ENCODE peak calls at places on chromosomes 16 and 17, in five cellular contexts. One of them, this sample, is unnamed.

GRCh38 chr16:87419971-87420370 is 27.8 kb downstream of the MAP1LC3B start:
- DNase-seq in CD8-positive, alpha-beta T cell: no peak
- DNase-seq in thoracic aorta: no peak
- DNase-seq in transverse colon: no peak
- DNase-seq in omental fat pad: no peak
- DNase-seq in this sample: no peak

GRCh38 chr16:66950437-66950836 is 10.6 kb upstream of the CES3 start:
- DNase-seq in CD8-positive, alpha-beta T cell: no peak
- DNase-seq in thoracic aorta: no peak
- DNase-seq in transverse colon: no peak
- DNase-seq in omental fat pad: no peak
- DNase-seq in this sample: no peak

GRCh38 chr16:66580605-66581209 is 1.4 kb downstream of the CMTM2 start:
- DNase-seq in CD8-positive, alpha-beta T cell: no peak
- DNase-seq in thoracic aorta: no peak
- DNase-seq in transverse colon: no peak
- DNase-seq in omental fat pad: no peak
- DNase-seq in this sample: no peak

GRCh38 chr16:56115817-56116576 is 75.3 kb upstream of the GNAO1 start:
- DNase-seq in CD8-positive, alpha-beta T cell: no peak
- DNase-seq in thoracic aorta: no peak
- DNase-seq in transverse colon: no peak
- DNase-seq in omental fat pad: no peak
- DNase-seq in this sample: no peak

GRCh38 chr16:11914210-11914758 is 1.5 kb downstream of the GSPT1 start:
- DNase-seq in CD8-positive, alpha-beta T cell: peak
- DNase-seq in thoracic aorta: no peak
- DNase-seq in transverse colon: no peak
- DNase-seq in omental fat pad: no peak
- DNase-seq in this sample: no peak

GRCh38 chr17:53472586-53472985 is 350.1 kb upstream of the KIF2B start:
- DNase-seq in CD8-positive, alpha-beta T cell: no peak
- DNase-seq in thoracic aorta: no peak
- DNase-seq in transverse colon: no peak
- DNase-seq in omental fat pad: no peak
- DNase-seq in this sample: no peak

GRCh38 chr16:10933865-10934264 is 8.4 kb downstream of the DEXI start:
- DNase-seq in CD8-positive, alpha-beta T cell: no peak
- DNase-seq in thoracic aorta: no peak
- DNase-seq in transverse colon: no peak
- DNase-seq in omental fat pad: no peak
- DNase-seq in this sample: no peak

GRCh38 chr16:53565300-53565699 is 62.3 kb upstream of the AKTIP start:
- DNase-seq in CD8-positive, alpha-beta T cell: no peak
- DNase-seq in thoracic aorta: no peak
- DNase-seq in transverse colon: no peak
- DNase-seq in omental fat pad: no peak
- DNase-seq in this sample: no peak

GRCh38 chr16:5461141-5461540 is 363.5 kb upstream of the EEF2KMT start:
- DNase-seq in CD8-positive, alpha-beta T cell: no peak
- DNase-seq in thoracic aorta: no peak
- DNase-seq in transverse colon: no peak
- DNase-seq in omental fat pad: no peak
- DNase-seq in this sample: no peak

GRCh38 chr16:8893426-8893825 is 11.3 kb downstream of the LITAFD start:
- DNase-seq in CD8-positive, alpha-beta T cell: no peak
- DNase-seq in thoracic aorta: no peak
- DNase-seq in transverse colon: no peak
- DNase-seq in omental fat pad: no peak
- DNase-seq in this sample: no peak
- TF ChIP-seq CTCF in CD8-positive, alpha-beta T cell: no peak
- TF ChIP-seq CTCF in thoracic aorta: no peak
- TF ChIP-seq CTCF in transverse colon: no peak
- TF ChIP-seq CTCF in omental fat pad: no peak
- TF ChIP-seq CTCF in this sample: no peak

GRCh38 chr16:4110680-4111079 is 5.6 kb downstream of the ADCY9 start:
- DNase-seq in CD8-positive, alpha-beta T cell: no peak
- DNase-seq in thoracic aorta: no peak
- DNase-seq in transverse colon: peak
- DNase-seq in omental fat pad: no peak
- DNase-seq in this sample: no peak
- TF ChIP-seq CTCF in CD8-positive, alpha-beta T cell: no peak
- TF ChIP-seq CTCF in thoracic aorta: no peak
- TF ChIP-seq CTCF in transverse colon: no peak
- TF ChIP-seq CTCF in omental fat pad: no peak
- TF ChIP-seq CTCF in this sample: no peak

GRCh38 chr16:52066951-52067350 is 480.0 kb downstream of the TOX3 start:
- DNase-seq in CD8-positive, alpha-beta T cell: no peak
- DNase-seq in thoracic aorta: no peak
- DNase-seq in transverse colon: no peak
- DNase-seq in omental fat pad: no peak
- DNase-seq in this sample: no peak

GRCh38 chr16:52070341-52071057 is 476.4 kb downstream of the TOX3 start:
- DNase-seq in CD8-positive, alpha-beta T cell: no peak
- DNase-seq in thoracic aorta: no peak
- DNase-seq in transverse colon: no peak
- DNase-seq in omental fat pad: no peak
- DNase-seq in this sample: no peak

GRCh38 chr16:52071101-52071500 is 475.8 kb downstream of the TOX3 start:
- DNase-seq in CD8-positive, alpha-beta T cell: no peak
- DNase-seq in thoracic aorta: no peak
- DNase-seq in transverse colon: no peak
- DNase-seq in omental fat pad: no peak
- DNase-seq in this sample: no peak

GRCh38 chr16:52068447-52069074 is 478.4 kb downstream of the TOX3 start:
- DNase-seq in CD8-positive, alpha-beta T cell: no peak
- DNase-seq in thoracic aorta: no peak
- DNase-seq in transverse colon: peak
- DNase-seq in omental fat pad: no peak
- DNase-seq in this sample: no peak

GRCh38 chr16:52069866-52070265 is 477.1 kb downstream of the TOX3 start:
- DNase-seq in CD8-positive, alpha-beta T cell: no peak
- DNase-seq in thoracic aorta: no peak
- DNase-seq in transverse colon: no peak
- DNase-seq in omental fat pad: no peak
- DNase-seq in this sample: no peak
- TF ChIP-seq CTCF in CD8-positive, alpha-beta T cell: no peak
- TF ChIP-seq CTCF in thoracic aorta: no peak
- TF ChIP-seq CTCF in transverse colon: peak
- TF ChIP-seq CTCF in omental fat pad: no peak
- TF ChIP-seq CTCF in this sample: peak

GRCh38 chr17:70139449-70139993 is 29.8 kb upstream of the KCNJ2 start:
- DNase-seq in CD8-positive, alpha-beta T cell: no peak
- DNase-seq in thoracic aorta: no peak
- DNase-seq in transverse colon: no peak
- DNase-seq in omental fat pad: no peak
- DNase-seq in this sample: no peak

GRCh38 chr17:70138309-70138865 is 30.9 kb upstream of the KCNJ2 start:
- DNase-seq in CD8-positive, alpha-beta T cell: no peak
- DNase-seq in thoracic aorta: no peak
- DNase-seq in transverse colon: no peak
- DNase-seq in omental fat pad: no peak
- DNase-seq in this sample: no peak

DNA sequence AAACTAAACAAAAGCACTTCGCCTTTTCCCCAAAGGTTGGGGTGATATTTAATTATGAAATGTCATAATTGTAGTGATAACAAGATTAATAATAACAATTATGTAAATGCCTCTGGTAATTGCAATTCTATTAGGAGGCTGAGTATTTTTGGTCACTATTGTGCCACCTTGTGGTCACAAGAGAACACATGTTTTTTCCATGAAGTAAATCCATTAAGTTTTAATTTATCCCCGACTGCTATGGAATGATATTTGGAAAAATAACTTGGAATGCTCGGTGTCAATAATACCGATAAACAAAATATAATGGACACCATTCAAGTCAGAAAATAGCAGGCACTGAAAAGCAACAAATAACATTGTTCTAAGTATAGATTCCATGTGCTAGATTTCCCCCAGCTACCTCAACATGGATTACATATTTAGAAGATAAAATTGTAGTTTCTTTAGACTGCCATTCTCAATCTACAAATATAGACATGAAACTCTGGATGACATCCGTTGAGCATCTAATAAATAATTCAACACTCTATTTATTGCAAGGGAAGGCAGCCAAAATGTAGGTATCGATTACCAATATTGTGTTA is 25.0 kb upstream of the KCNJ2 start:
- DNase-seq in CD8-positive, alpha-beta T cell: no peak
- DNase-seq in thoracic aorta: no peak
- DNase-seq in transverse colon: no peak
- DNase-seq in omental fat pad: no peak
- DNase-seq in this sample: no peak
- TF ChIP-seq CTCF in CD8-positive, alpha-beta T cell: peak
- TF ChIP-seq CTCF in thoracic aorta: peak
- TF ChIP-seq CTCF in transverse colon: peak
- TF ChIP-seq CTCF in omental fat pad: no peak
- TF ChIP-seq CTCF in this sample: peak

GRCh38 chr17:29867643-29868181 is 62.3 kb downstream of the SSH2 start:
- DNase-seq in CD8-positive, alpha-beta T cell: no peak
- DNase-seq in thoracic aorta: no peak
- DNase-seq in transverse colon: no peak
- DNase-seq in omental fat pad: no peak
- DNase-seq in this sample: no peak
- TF ChIP-seq CTCF in CD8-positive, alpha-beta T cell: no peak
- TF ChIP-seq CTCF in thoracic aorta: no peak
- TF ChIP-seq CTCF in transverse colon: no peak
- TF ChIP-seq CTCF in omental fat pad: no peak
- TF ChIP-seq CTCF in this sample: peak

GRCh38 chr16:79194291-79194690 is 406.2 kb downstream of the MAF start:
- DNase-seq in CD8-positive, alpha-beta T cell: no peak
- DNase-seq in thoracic aorta: no peak
- DNase-seq in transverse colon: no peak
- DNase-seq in omental fat pad: no peak
- DNase-seq in this sample: no peak
- TF ChIP-seq CTCF in CD8-positive, alpha-beta T cell: no peak
- TF ChIP-seq CTCF in thoracic aorta: no peak
- TF ChIP-seq CTCF in transverse colon: no peak
- TF ChIP-seq CTCF in omental fat pad: no peak
- TF ChIP-seq CTCF in this sample: no peak

DNA sequence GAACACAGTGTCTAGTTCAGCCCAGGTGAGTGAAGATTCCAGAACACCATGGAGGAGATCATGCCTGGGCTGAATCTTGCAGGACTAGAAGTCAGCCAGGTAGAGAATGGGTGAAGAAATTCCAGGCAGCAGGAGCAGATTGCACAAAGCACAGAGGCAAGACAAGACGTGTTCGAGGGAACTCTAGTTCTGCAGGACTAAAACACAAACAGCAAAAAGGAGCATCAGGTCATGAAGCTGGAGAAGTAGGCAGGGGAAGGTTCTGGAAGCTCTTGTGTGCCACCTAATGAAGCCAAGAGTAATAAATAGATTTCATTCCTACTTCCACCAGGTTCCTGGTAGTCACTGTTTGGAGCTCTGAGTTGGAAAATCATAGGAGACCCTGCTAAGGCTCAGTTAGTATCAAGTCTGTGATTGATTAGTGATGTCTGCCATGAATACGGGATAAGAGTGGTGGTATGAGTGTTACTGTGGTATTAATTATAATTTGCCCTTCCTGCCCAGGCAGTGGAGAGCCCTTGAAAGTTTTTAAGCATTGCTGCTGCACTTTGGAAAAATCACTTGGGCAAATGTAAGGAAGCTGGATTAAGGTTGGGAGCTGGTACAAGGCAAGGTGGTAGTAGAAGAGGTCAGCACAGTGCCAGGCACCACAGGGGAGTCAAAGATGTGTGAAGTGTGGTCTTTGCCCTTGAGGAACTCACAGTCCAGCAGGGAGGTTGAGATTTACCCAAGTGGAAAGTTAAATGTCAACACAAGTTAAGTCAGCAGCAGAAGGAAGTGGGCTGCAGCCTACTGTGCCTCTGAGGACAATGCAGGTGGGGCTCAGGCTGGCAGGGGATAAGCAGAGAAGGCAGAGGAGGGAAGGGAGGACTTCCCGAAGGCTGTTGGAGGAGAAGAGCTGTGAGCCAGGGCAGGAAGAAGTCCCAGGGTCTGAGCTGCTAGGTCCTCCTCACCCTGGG is 13.5 kb upstream of the FOXN1 start:
- DNase-seq in CD8-positive, alpha-beta T cell: no peak
- DNase-seq in thoracic aorta: no peak
- DNase-seq in transverse colon: no peak
- DNase-seq in omental fat pad: no peak
- DNase-seq in this sample: no peak
- TF ChIP-seq CTCF in CD8-positive, alpha-beta T cell: no peak
- TF ChIP-seq CTCF in thoracic aorta: no peak
- TF ChIP-seq CTCF in transverse colon: no peak
- TF ChIP-seq CTCF in omental fat pad: no peak
- TF ChIP-seq CTCF in this sample: peak

This sample was measured in D721Med.